ENCODE peak calls at places on chromosomes 13 and 19, in five cellular contexts. K, O, A, E and L are unnamed samples.
A peak's percentile ranks its signal among the peaks of the same experiment; 100 is the strongest.

GRCh38 chr19:5440299-5440698 is 14.9 kb upstream of the ZNRF4 start:
- DNase-seq in K (no peak), O (no peak), A (no peak), E (no peak), L (no peak)

GRCh38 chr19:55353803-55354697 is 469 bp downstream of the COX6B2 start:
- DNase-seq in K (peak; percentile 35), O (peak; percentile 86), A (peak; percentile 66), E (peak; percentile 81), L (peak; percentile 77)

GRCh38 chr13:83216521-83217245 is 665.6 kb downstream of the SLITRK1 start:
- DNase-seq in K (no peak), O (no peak), A (no peak), E (no peak), L (no peak)

GRCh38 chr13:21109168-21109567 is 47.8 kb upstream of the LATS2 start:
- DNase-seq in K (no peak), O (no peak), A (no peak), E (no peak), L (no peak)

GRCh38 chr19:55251296-55252081 is 7.3 kb downstream of the PPP6R1 start:
- DNase-seq in K (peak; percentile 29), O (no peak), A (peak; percentile 29), E (no peak), L (peak; percentile 44)

GRCh38 chr19:53961523-53962345 is 1.0 kb upstream of the CACNG8 start:
- DNase-seq in K (no peak), O (no peak), A (no peak), E (no peak), L (no peak)

GRCh38 chr13:45826741-45827140 is 24.8 kb downstream of the SIAH3 start:
- DNase-seq in K (peak; percentile 89), O (no peak), A (no peak), E (no peak), L (no peak)

GRCh38 chr19:16660763-16661479 is at the start of gene TMEM38A:
- DNase-seq in K (peak; percentile 53), O (peak; percentile 75), A (peak; percentile 67), E (peak; percentile 71), L (peak; percentile 53)

GRCh38 chr19:52270266-52270885 is 989 bp downstream of the ZNF766 start:
- DNase-seq in K (peak; percentile 46), O (peak; percentile 12), A (no peak), E (no peak), L (peak; percentile 45)

GRCh38 chr19:45405435-45406164 is 731 bp upstream of the PPP1R13L start:
- DNase-seq in K (peak; percentile 80), O (peak; percentile 92), A (peak; percentile 90), E (peak; percentile 90), L (peak; percentile 90)

GRCh38 chr13:114077938-114078335 is 54.5 kb downstream of the RASA3 start:
- DNase-seq in K (no peak), O (no peak), A (peak; percentile 26), E (peak; percentile 26), L (no peak)

GRCh38 chr19:55345818-55346724 is 6.4 kb downstream of the KMT5C start:
- DNase-seq in K (no peak), O (peak; percentile 72), A (peak; percentile 69), E (peak; percentile 70), L (peak; percentile 89)

GRCh38 chr19:28021316-28022185 is 1191.4 kb downstream of the UQCRFS1 start:
- DNase-seq in K (no peak), O (no peak), A (no peak), E (no peak), L (no peak)

GRCh38 chr19:46841458-46842083 is 9.1 kb downstream of the AP2S1 start:
- DNase-seq in K (no peak), O (peak; percentile 39), A (no peak), E (peak; percentile 66), L (peak; percentile 65)

GRCh38 chr13:114071441-114071840 is 61.0 kb downstream of the RASA3 start:
- DNase-seq in K (no peak), O (no peak), A (no peak), E (no peak), L (no peak)

GRCh38 chr13:27795718-27796019 is 3.4 kb downstream of the GSX1 start:
- DNase-seq in K (no peak), O (no peak), A (no peak), E (no peak), L (no peak)

GRCh38 chr19:16338470-16339360 is 14.1 kb downstream of the KLF2 start:
- DNase-seq in K (peak; percentile 60), O (peak; percentile 40), A (peak; percentile 60), E (no peak), L (no peak)

GRCh38 chr19:41407271-41407670 is 9.7 kb downstream of the BCKDHA start:
- DNase-seq in K (peak; percentile 87), O (no peak), A (no peak), E (no peak), L (no peak)

GRCh38 chr19:50657672-50658437 is 8.6 kb downstream of the C19orf81 start:
- DNase-seq in K (peak; percentile 99), O (peak; percentile 68), A (peak; percentile 85), E (peak; percentile 65), L (peak; percentile 93)

GRCh38 chr13:67075239-67075638 is 154.9 kb downstream of the PCDH9 start:
- DNase-seq in K (no peak), O (no peak), A (no peak), E (no peak), L (no peak)

GRCh38 chr19:44356383-44357111 is at the start of gene ZNF112:
- DNase-seq in K (no peak), O (peak; percentile 90), A (peak; percentile 84), E (peak; percentile 87), L (peak; percentile 74)

GRCh38 chr13:110182461-110182860 is 124.5 kb downstream of the COL4A1 start:
- DNase-seq in K (no peak), O (no peak), A (no peak), E (no peak), L (no peak)

GRCh38 chr13:71118779-71119364 is 748.1 kb downstream of the DACH1 start:
- DNase-seq in K (no peak), O (no peak), A (no peak), E (no peak), L (peak; percentile 14)

GRCh38 chr19:37197768-37198167 is 12.6 kb downstream of the ZNF585B start:
- DNase-seq in K (no peak), O (no peak), A (no peak), E (no peak), L (no peak)

GRCh38 chr13:34738251-34739170 is 203.6 kb upstream of the NBEA start:
- DNase-seq in K (no peak), O (no peak), A (no peak), E (no peak), L (no peak)

DNA sequence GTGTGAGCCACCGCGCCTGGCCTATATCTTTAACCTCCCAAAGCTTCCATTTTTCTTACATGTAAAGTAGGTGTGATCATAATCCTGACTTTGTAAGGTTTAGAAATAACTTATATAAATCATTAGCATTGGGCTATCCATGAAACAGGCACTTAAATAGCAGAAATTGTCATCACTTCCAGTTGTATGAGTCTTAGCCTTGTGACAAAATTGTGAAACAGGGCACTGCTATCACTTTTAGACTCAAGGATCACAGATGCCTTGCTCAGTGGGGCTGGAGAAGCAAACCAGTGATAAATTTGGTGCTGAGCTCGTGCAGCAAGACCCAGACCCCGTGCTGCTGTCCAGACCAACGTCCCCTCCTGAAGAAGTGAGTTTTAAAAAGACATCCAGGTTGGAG is 209.7 kb downstream of the KATNAL1 start:
- DNase-seq in K (no peak), O (no peak), A (no peak), E (no peak), L (no peak)
- TF ChIP-seq POLR2A in K (no peak), O (no peak), A (no peak), E (no peak), L (no peak)

DNA sequence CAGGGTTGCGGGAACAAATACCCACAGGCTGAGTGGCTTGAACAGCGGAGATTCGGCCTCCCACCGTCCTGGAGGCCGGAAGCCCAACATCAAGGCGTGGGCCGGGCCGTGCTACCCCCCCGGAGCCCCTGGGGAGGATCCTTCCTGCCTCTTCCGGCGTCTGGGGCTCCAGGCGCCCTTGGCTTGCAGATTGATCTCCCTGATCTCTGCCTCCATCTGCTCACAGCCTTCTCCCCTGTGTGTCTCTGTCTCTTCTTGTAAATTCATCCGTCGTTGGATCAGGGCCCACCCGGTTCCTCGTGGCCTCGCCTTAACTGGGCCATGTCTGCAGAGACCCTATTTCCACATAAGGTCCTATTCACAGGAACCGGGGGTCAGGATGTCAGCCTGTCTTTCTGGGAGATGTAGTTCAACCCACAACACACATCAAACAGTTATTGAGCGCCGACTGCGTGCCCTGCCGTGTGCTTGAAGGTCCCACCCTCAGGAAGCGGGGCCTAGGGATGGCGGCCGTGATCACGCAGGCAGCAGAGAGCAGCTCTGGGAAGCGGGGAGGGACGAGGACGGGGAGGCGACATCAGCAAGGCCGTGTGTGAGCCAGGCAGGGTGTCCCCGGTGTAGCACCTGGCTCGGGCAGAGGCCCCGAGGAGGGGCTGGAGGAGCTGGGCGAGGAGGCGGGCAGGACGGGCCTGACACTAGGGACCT is 21.3 kb downstream of the HCN2 start:
- DNase-seq in K (peak; percentile 93), O (peak; percentile 54), A (no peak), E (no peak), L (peak; percentile 53)
- TF ChIP-seq POLR2A in K (no peak), O (no peak), A (no peak), E (no peak), L (no peak)

DNA sequence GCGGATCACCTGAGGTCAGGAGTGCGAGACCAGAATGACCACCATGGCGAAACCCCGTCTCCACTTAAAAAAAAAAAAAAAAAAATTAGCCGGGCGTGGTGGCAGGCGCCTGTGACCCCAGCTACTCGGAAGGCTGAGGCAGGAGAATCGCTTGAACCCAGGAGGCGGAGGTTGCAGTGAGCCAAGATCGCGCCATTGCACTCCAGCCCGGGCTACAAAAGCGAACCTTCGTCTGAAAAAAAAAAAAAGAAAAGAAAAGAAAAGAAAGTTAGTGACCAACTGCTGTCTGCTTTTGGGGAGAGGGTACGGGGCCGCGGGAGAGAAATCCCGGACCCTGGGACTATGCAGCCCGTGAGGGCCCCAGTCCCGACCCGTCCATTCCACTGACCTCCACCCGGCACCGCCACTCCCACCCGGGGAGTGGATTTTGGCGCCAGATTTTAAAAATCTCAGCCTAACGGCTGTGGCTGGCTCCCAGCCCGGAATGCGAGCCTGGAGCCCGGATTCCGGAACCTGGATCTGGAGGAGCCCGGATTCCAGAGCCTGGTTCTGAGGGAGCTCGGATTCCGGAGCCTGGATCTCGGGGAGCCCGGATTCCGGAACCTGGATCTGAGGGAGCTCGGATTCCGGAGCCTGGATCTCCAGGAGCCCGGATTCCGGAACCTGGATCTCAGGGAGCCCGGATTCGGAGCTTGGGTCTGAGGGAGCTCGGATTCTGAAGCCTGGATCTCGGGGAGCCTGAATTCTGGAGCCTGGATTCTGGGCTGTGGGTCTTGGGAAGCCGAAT is 6.1 kb upstream of the LMNB2 start:
- DNase-seq in K (no peak), O (peak; percentile 82), A (peak; percentile 94), E (peak; percentile 81), L (no peak)
- TF ChIP-seq POLR2A in K (no peak), O (no peak), A (peak; percentile 50), E (no peak), L (no peak)

GRCh38 chr19:15107056-15108010 is at the start of gene SYDE1:
- DNase-seq in K (no peak), O (no peak), A (peak; percentile 77), E (no peak), L (no peak)
- TF ChIP-seq POLR2A in K (no peak), O (no peak), A (peak; percentile 48), E (no peak), L (no peak)